ENCODE peak calls at places on chromosomes 13 and 19, in seven cellular contexts. X is esophagus squamous epithelium, C is fibroblast of lung, A is neural crest cell, H is GM13976, Y is kidney, K is B cell. D is an unnamed sample.

GRCh38 chr19:45283443-45284033 is 32.5 kb downstream of the MARK4 start:
- DNase-seq in A (no peak), K (no peak), Y (no peak), X (no peak), H (peak; percentile 55), C (no peak), D (peak; percentile 52)

GRCh38 chr13:111394211-111394922 is 73.9 kb downstream of the TEX29 start:
- DNase-seq in K (no peak), Y (no peak), H (no peak), C (no peak), X (no peak), A (no peak), D (no peak)

GRCh38 chr19:41928754-41929535 is 696 bp upstream of the ERFL start:
- DNase-seq in A (no peak), Y (no peak), K (peak; percentile 74), C (no peak), X (no peak), H (no peak), D (no peak)

GRCh38 chr13:21011378-21011777 is 50.0 kb downstream of the LATS2 start:
- DNase-seq in Y (no peak), A (no peak), X (no peak), C (no peak), H (no peak), K (no peak), D (no peak)

GRCh38 chr19:6041991-6042421 is 64.1 kb upstream of the RANBP3 start:
- DNase-seq in A (no peak), K (no peak), C (no peak), Y (peak; percentile 29), H (no peak), X (no peak), D (no peak)

GRCh38 chr19:55353356-55353802 is 1.1 kb downstream of the COX6B2 start:
- DNase-seq in Y (no peak), K (no peak), X (no peak), C (no peak), A (no peak), H (no peak), D (no peak)

GRCh38 chr13:44930907-44931676 is 58.2 kb downstream of the NUFIP1 start:
- DNase-seq in X (no peak), K (no peak), Y (no peak), H (no peak), C (no peak), A (no peak), D (no peak)

GRCh38 chr19:6222884-6223283 is 56.9 kb downstream of the MLLT1 start:
- DNase-seq in K (no peak), Y (no peak), X (no peak), H (no peak), A (no peak), C (no peak), D (no peak)

GRCh38 chr13:109904218-109904617 is 117.8 kb upstream of the IRS2 start:
- DNase-seq in X (no peak), A (no peak), C (no peak), Y (no peak), K (no peak), H (no peak), D (no peak)

GRCh38 chr19:54517483-54517882 is 14.9 kb downstream of the LAIR2 start:
- DNase-seq in K (peak; percentile 63), H (peak; percentile 69), A (peak; percentile 32), X (no peak), C (peak; percentile 11), Y (no peak), D (peak; percentile 65)

GRCh38 chr19:45729774-45730388 is 815 bp downstream of the FBXO46 start:
- DNase-seq in X (no peak), H (peak; percentile 68), C (no peak), K (no peak), Y (no peak), A (no peak), D (peak; percentile 61)

GRCh38 chr19:50548191-50549058 is 19.8 kb downstream of the LRRC4B start:
- DNase-seq in K (no peak), Y (no peak), A (no peak), X (no peak), H (no peak), C (no peak), D (no peak)

GRCh38 chr13:64273780-64274179 is 2858.1 kb upstream of the PCDH20 start:
- DNase-seq in K (no peak), A (no peak), Y (no peak), C (no peak), X (no peak), H (no peak), D (no peak)

GRCh38 chr19:40467007-40467565 is 285 bp downstream of the SPTBN4 start:
- DNase-seq in X (no peak), H (no peak), A (no peak), C (no peak), Y (peak; percentile 87), K (no peak), D (no peak)

GRCh38 chr19:41960973-41961372 is 1.9 kb upstream of the RABAC1 start:
- DNase-seq in X (no peak), Y (no peak), K (no peak), A (no peak), H (no peak), C (no peak), D (no peak)

GRCh38 chr13:97506511-97506910 is 72.5 kb downstream of the RAP2A start:
- DNase-seq in A (no peak), C (peak; percentile 85), K (no peak), H (no peak), Y (peak; percentile 71), X (no peak), D (no peak)

GRCh38 chr13:94419304-94419943 is 60.1 kb downstream of the DCT start:
- DNase-seq in C (peak; percentile 83), X (no peak), Y (no peak), K (no peak), H (no peak), A (no peak), D (no peak)

GRCh38 chr19:5314012-5314906 is 26.4 kb downstream of the PTPRS start:
- DNase-seq in Y (no peak), X (no peak), K (no peak), A (no peak), C (peak; percentile 13), H (no peak), D (no peak)

GRCh38 chr13:32629866-32630265 is 43.6 kb downstream of the PDS5B start:
- DNase-seq in K (no peak), A (no peak), Y (no peak), H (no peak), C (no peak), X (no peak), D (no peak)

GRCh38 chr13:102400619-102401125 is 1.2 kb downstream of the FGF14 start:
- DNase-seq in X (no peak), Y (peak; percentile 69), K (no peak), C (peak; percentile 22), H (no peak), A (no peak), D (no peak)

GRCh38 chr19:31353826-31354225 is 4.6 kb upstream of the TSHZ3 start:
- DNase-seq in C (no peak), K (no peak), A (no peak), X (no peak), Y (peak; percentile 70), H (no peak), D (no peak)
- TF ChIP-seq CTCF in C (no peak), K (no peak), A (no peak), X (no peak), Y (no peak), H (no peak), D (no peak)

GRCh38 chr13:25571237-25571636 is 199.5 kb downstream of the ATP8A2 start:
- DNase-seq in C (no peak), Y (no peak), X (no peak), K (no peak), A (no peak), H (no peak), D (no peak)
- TF ChIP-seq CTCF in C (no peak), Y (no peak), X (no peak), K (no peak), A (peak; percentile 43), H (no peak), D (no peak)

GRCh38 chr13:51912091-51912490 is 50.3 kb downstream of the CCDC70 start:
- DNase-seq in C (no peak), Y (no peak), K (no peak), H (no peak), X (no peak), A (no peak), D (no peak)

GRCh38 chr13:51916419-51916818 is 54.6 kb downstream of the CCDC70 start:
- DNase-seq in K (no peak), H (no peak), A (no peak), C (no peak), X (no peak), Y (no peak), D (no peak)

GRCh38 chr13:51912511-51913225 is 50.9 kb downstream of the CCDC70 start:
- DNase-seq in X (no peak), K (no peak), C (no peak), Y (no peak), H (no peak), A (no peak), D (no peak)

GRCh38 chr13:51914137-51914493 is 52.3 kb downstream of the CCDC70 start:
- DNase-seq in H (no peak), C (no peak), A (no peak), K (no peak), Y (no peak), X (no peak), D (no peak)

GRCh38 chr13:51913421-51914136 is 51.8 kb downstream of the CCDC70 start:
- DNase-seq in A (no peak), K (no peak), H (no peak), Y (no peak), X (no peak), C (no peak), D (no peak)
- TF ChIP-seq CTCF in A (no peak), K (no peak), H (no peak), Y (no peak), X (no peak), C (no peak), D (no peak)

GRCh38 chr13:113989585-113990300 is 15.9 kb upstream of the C13orf46 start:
- DNase-seq in A (no peak), Y (peak; percentile 41), C (no peak), X (no peak), H (no peak), K (no peak), D (no peak)

GRCh38 chr13:113991676-113992179 is 17.9 kb upstream of the C13orf46 start:
- DNase-seq in Y (no peak), X (no peak), H (no peak), K (no peak), A (no peak), C (no peak), D (no peak)

GRCh38 chr13:113992276-113993005 is 18.6 kb upstream of the C13orf46 start:
- DNase-seq in C (no peak), H (no peak), A (no peak), K (no peak), X (no peak), Y (peak; percentile 33), D (no peak)

GRCh38 chr13:113991191-113991669 is 17.4 kb upstream of the C13orf46 start:
- DNase-seq in H (no peak), K (no peak), C (no peak), A (no peak), Y (peak; percentile 45), X (no peak), D (no peak)

GRCh38 chr13:113990321-113990837 is 16.5 kb upstream of the C13orf46 start:
- DNase-seq in K (no peak), A (no peak), H (no peak), Y (peak; percentile 34), C (no peak), X (no peak), D (no peak)
- TF ChIP-seq CTCF in K (no peak), A (no peak), H (no peak), Y (no peak), C (no peak), X (no peak), D (no peak)

GRCh38 chr19:48182434-48182833 is 12.0 kb downstream of the ZSWIM9 start:
- DNase-seq in K (no peak), H (no peak), Y (peak; percentile 71), A (no peak), C (no peak), X (no peak), D (no peak)
- TF ChIP-seq CTCF in K (no peak), H (no peak), Y (no peak), A (no peak), C (no peak), X (no peak), D (no peak)